ENCODE peak calls at places on chromosomes 11 and 22, in ten cellular contexts. P is T-helper 17 cell; N is sciatic nerve; Z is central memory CD8-positive, alpha-beta T cell; C is left lung; G is Panc1; I is Right ventricle myocardium superior; E is heart left ventricle; F is heart right ventricle; U is CD8-positive, alpha-beta T cell. T is an unnamed sample.

GRCh38 chr11:93756748-93757147 is 15.3 kb downstream of the C11orf54 start:
- ATAC-seq in F (no peak), P (no peak), G (no peak), E (no peak), Z (no peak), N (no peak), I (no peak), C (no peak), U (no peak), T (no peak)

GRCh38 chr11:122816701-122817100 is 21.6 kb upstream of the CRTAM start:
- ATAC-seq in U (no peak), G (no peak), E (peak; percentile 82), Z (no peak), N (no peak), P (no peak), I (no peak), F (peak; percentile 42), C (peak; percentile 63), T (no peak)

GRCh38 chr11:14582835-14583234 is 60.8 kb upstream of the PDE3B start:
- ATAC-seq in I (peak; percentile 48), G (no peak), E (peak; percentile 50), C (no peak), Z (no peak), P (no peak), N (peak; percentile 29), F (peak; percentile 50), U (no peak), T (no peak)

GRCh38 chr22:33302549-33302948 is 244.4 kb upstream of the SYN3 start:
- ATAC-seq in P (no peak), G (no peak), I (peak; percentile 33), Z (no peak), C (no peak), F (no peak), E (peak; percentile 3), U (no peak), N (no peak), T (no peak)

GRCh38 chr22:46569055-46569847 is 31.8 kb upstream of the CELSR1 start:
- ATAC-seq in Z (no peak), U (no peak), N (peak; percentile 8), E (no peak), P (no peak), C (no peak), F (no peak), G (peak; percentile 31), I (no peak), T (no peak)

GRCh38 chr11:72760543-72761400 is 8.6 kb upstream of the ARAP1 start:
- ATAC-seq in P (no peak), U (no peak), I (peak; percentile 18), G (no peak), N (no peak), E (peak; percentile 33), C (no peak), Z (no peak), F (no peak), T (no peak)

GRCh38 chr22:36411589-36412258 is 24.0 kb upstream of the MYH9 start:
- ATAC-seq in F (no peak), G (no peak), E (no peak), Z (no peak), P (no peak), C (no peak), I (no peak), U (no peak), N (no peak), T (no peak)

GRCh38 chr11:35847473-35847872 is 96.4 kb upstream of the LDLRAD3 start:
- ATAC-seq in N (no peak), Z (no peak), C (no peak), G (peak; percentile 17), F (no peak), E (no peak), P (no peak), U (no peak), I (no peak), T (no peak)

GRCh38 chr11:19968860-19969259 is 191.4 kb downstream of the DBX1 start:
- ATAC-seq in C (no peak), N (no peak), F (no peak), U (no peak), P (no peak), G (no peak), E (no peak), I (no peak), Z (no peak), T (no peak)

GRCh38 chr22:22851969-22852368 is 35.6 kb upstream of the IGLL5 start:
- ATAC-seq in E (no peak), P (no peak), Z (no peak), C (no peak), U (no peak), I (no peak), G (no peak), N (no peak), F (no peak), T (no peak)

GRCh38 chr11:65558785-65559509 is 788 bp upstream of the LTBP3 start:
- ATAC-seq in Z (no peak), N (peak; percentile 65), C (peak; percentile 11), G (peak; percentile 20), I (peak; percentile 76), U (no peak), P (no peak), E (peak; percentile 73), F (peak; percentile 64), T (peak; percentile 64)

GRCh38 chr11:57566564-57567209 is 785 bp downstream of the UBE2L6 start:
- ATAC-seq in N (no peak), U (no peak), C (no peak), P (no peak), Z (no peak), G (no peak), E (no peak), I (no peak), F (no peak), T (no peak)

GRCh38 chr22:45284705-45285305 is at the start of gene UPK3A:
- ATAC-seq in Z (peak; percentile 91), U (peak; percentile 99), C (peak; percentile 96), F (peak; percentile 81), P (peak; percentile 99), I (peak; percentile 97), N (peak; percentile 52), G (peak; percentile 83), E (peak; percentile 89), T (peak; percentile 78)

GRCh38 chr11:73059915-73060314 is 82.2 kb downstream of the FCHSD2 start:
- ATAC-seq in U (no peak), Z (no peak), N (no peak), C (no peak), F (no peak), P (no peak), G (no peak), I (no peak), E (no peak), T (no peak)

GRCh38 chr22:24060375-24060788 is 49.3 kb downstream of the CABIN1 start:
- ATAC-seq in U (peak; percentile 31), G (peak; percentile 86), C (peak; percentile 68), N (peak; percentile 85), F (peak; percentile 69), P (no peak), E (peak; percentile 76), Z (no peak), I (peak; percentile 40), T (peak; percentile 42)

GRCh38 chr22:21013742-21014201 is 1.2 kb upstream of the P2RX6 start:
- ATAC-seq in U (no peak), E (no peak), I (no peak), Z (no peak), F (no peak), P (no peak), G (peak; percentile 27), N (peak; percentile 6), C (peak; percentile 2), T (no peak)

GRCh38 chr11:78986305-78986704 is 411.6 kb upstream of the NARS2 start:
- ATAC-seq in Z (no peak), F (no peak), N (no peak), G (no peak), C (no peak), P (no peak), E (no peak), I (no peak), U (no peak), T (no peak)

GRCh38 chr11:73931039-73931645 is 19.7 kb upstream of the DNAJB13 start:
- ATAC-seq in P (no peak), E (peak; percentile 57), F (no peak), U (no peak), G (peak; percentile 99), N (peak; percentile 44), Z (no peak), C (peak; percentile 87), I (peak; percentile 68), T (no peak)

GRCh38 chr11:131579932-131580387 is 209.5 kb downstream of the NTM start:
- ATAC-seq in P (no peak), E (no peak), G (peak; percentile 88), I (peak; percentile 43), U (no peak), N (no peak), F (no peak), C (peak; percentile 45), Z (no peak), T (no peak)

GRCh38 chr11:35139883-35140282 is 912 bp downstream of the CD44 start:
- ATAC-seq in G (peak; percentile 5), I (peak; percentile 2), N (peak; percentile 2), E (peak; percentile 4), F (peak; percentile 14), C (peak; percentile 8), Z (no peak), U (no peak), P (no peak), T (peak; percentile 3)

GRCh38 chr11:12090761-12091261 is 19.6 kb upstream of the MICAL2 start:
- ATAC-seq in C (peak; percentile 82), P (no peak), F (no peak), N (no peak), U (no peak), G (no peak), E (no peak), Z (no peak), I (no peak), T (no peak)

GRCh38 chr11:32034149-32034548 is 56.7 kb upstream of the RCN1 start:
- ATAC-seq in Z (no peak), C (peak; percentile 16), G (no peak), E (no peak), F (no peak), P (no peak), I (no peak), N (no peak), U (no peak), T (no peak)

GRCh38 chr22:22789233-22789921 is 98.2 kb upstream of the IGLL5 start:
- ATAC-seq in U (no peak), N (no peak), I (no peak), C (no peak), E (no peak), F (no peak), P (no peak), G (no peak), Z (no peak), T (no peak)

GRCh38 chr22:46891382-46891951 is 129.0 kb downstream of the TBC1D22A start:
- ATAC-seq in E (no peak), C (no peak), I (no peak), F (no peak), U (no peak), N (no peak), Z (no peak), P (no peak), G (no peak), T (no peak)

GRCh38 chr22:18044548-18045271 is 20.3 kb upstream of the MICAL3 start:
- ATAC-seq in N (peak; percentile 93), C (peak; percentile 68), I (peak; percentile 93), Z (no peak), E (peak; percentile 95), F (peak; percentile 89), P (no peak), U (no peak), G (no peak), T (peak; percentile 43)

GRCh38 chr22:46110215-46110614 is 40.1 kb upstream of the PPARA start:
- ATAC-seq in G (peak; percentile 12), Z (no peak), P (no peak), E (no peak), C (no peak), I (no peak), F (no peak), N (peak; percentile 5), U (no peak), T (no peak)

GRCh38 chr22:47400701-47401591 is 638.5 kb downstream of the TBC1D22A start:
- ATAC-seq in N (no peak), I (no peak), C (no peak), E (no peak), F (no peak), Z (no peak), U (no peak), P (no peak), G (no peak), T (no peak)

GRCh38 chr22:31102441-31103081 is 4.8 kb downstream of the SELENOM start:
- ATAC-seq in F (no peak), I (peak; percentile 38), Z (no peak), U (no peak), E (peak; percentile 22), C (peak; percentile 37), N (peak; percentile 67), P (no peak), G (no peak), T (peak; percentile 81)